ENCODE peak calls at places on chromosomes 16 and 17, in five cellular contexts. X is K562, D is A549, I is HepG2, Y is GM12878. B is an unnamed sample.

GRCh38 chr17:31453896-31454295 is 62.4 kb downstream of the RAB11FIP4 start:
- DNase-seq in X (peak; percentile 36), Y (no peak), D (no peak), I (no peak), B (no peak)

GRCh38 chr16:72291531-72291981 is 119.6 kb upstream of the PMFBP1 start:
- DNase-seq in Y (no peak), X (no peak), I (peak; percentile 28), D (peak; percentile 53), B (no peak)

GRCh38 chr17:7327501-7327900 is 1.6 kb downstream of the NEURL4 start:
- DNase-seq in I (no peak), X (no peak), Y (no peak), D (no peak), B (no peak)

GRCh38 chr17:83125515-83126274 is 46.3 kb downstream of the METRNL start:
- DNase-seq in I (no peak), X (no peak), Y (no peak), D (no peak), B (no peak)

GRCh38 chr17:82791532-82791931 is 39.7 kb downstream of the TBCD start:
- DNase-seq in I (no peak), Y (no peak), D (no peak), X (no peak), B (no peak)

GRCh38 chr16:78500659-78501226 is 401.3 kb downstream of the WWOX start:
- DNase-seq in Y (no peak), I (peak; percentile 48), D (no peak), X (no peak), B (no peak)

GRCh38 chr17:58054641-58055040 is 28.6 kb upstream of the DYNLL2 start:
- DNase-seq in X (no peak), D (no peak), Y (no peak), I (no peak), B (no peak)

GRCh38 chr17:56975656-56976055 is 2.3 kb upstream of the SCPEP1 start:
- DNase-seq in Y (no peak), D (no peak), I (no peak), X (no peak), B (no peak)

GRCh38 chr17:34406196-34406595 is 43.2 kb upstream of the CCL1 start:
- DNase-seq in Y (no peak), D (no peak), X (no peak), I (no peak), B (no peak)

GRCh38 chr17:2957631-2958286 is 105.6 kb downstream of the OR1D5 start:
- DNase-seq in X (no peak), D (no peak), Y (no peak), I (no peak), B (no peak)

GRCh38 chr17:82545071-82545462 is 25.5 kb downstream of the FOXK2 start:
- DNase-seq in I (no peak), D (no peak), X (no peak), Y (no peak), B (no peak)

GRCh38 chr16:15950167-15950854 is 895 bp downstream of the ABCC1 start:
- DNase-seq in Y (no peak), D (no peak), X (peak; percentile 66), I (peak; percentile 40), B (no peak)

GRCh38 chr16:53098526-53099317 is 43.9 kb downstream of the CHD9 start:
- DNase-seq in I (peak; percentile 48), Y (peak; percentile 66), D (peak; percentile 32), X (peak; percentile 75), B (peak; percentile 47)

GRCh38 chr17:4796550-4796915 is 569 bp downstream of the PSMB6 start:
- DNase-seq in I (peak; percentile 33), D (peak; percentile 92), X (peak; percentile 60), Y (no peak), B (peak; percentile 43)

GRCh38 chr16:3036726-3037315 is at the start of gene BICDL2:
- DNase-seq in I (no peak), X (no peak), D (no peak), Y (no peak), B (peak; percentile 91)

GRCh38 chr16:19089410-19089955 is 22.1 kb downstream of the COQ7 start:
- DNase-seq in D (no peak), Y (no peak), I (no peak), X (no peak), B (no peak)

GRCh38 chr17:77125432-77125901 is 15.3 kb upstream of the SEC14L1 start:
- DNase-seq in I (peak; percentile 67), D (peak; percentile 97), Y (no peak), X (no peak), B (no peak)

GRCh38 chr17:38982858-38983746 is 15.9 kb upstream of the FBXO47 start:
- DNase-seq in D (peak; percentile 79), Y (peak; percentile 19), I (peak; percentile 69), X (peak; percentile 79), B (peak; percentile 47)

GRCh38 chr17:56977673-56978395 is at the start of gene SCPEP1:
- DNase-seq in Y (no peak), D (peak; percentile 93), I (peak; percentile 79), X (peak; percentile 77), B (peak; percentile 87)

GRCh38 chr17:28124962-28125361 is 82.5 kb downstream of the NLK start:
- DNase-seq in D (no peak), Y (no peak), I (no peak), X (no peak), B (no peak)

GRCh38 chr16:17370233-17371013 is 100.3 kb downstream of the XYLT1 start:
- DNase-seq in D (no peak), Y (no peak), I (no peak), X (no peak), B (no peak)

GRCh38 chr17:74358696-74359095 is 3.0 kb downstream of the BTBD17 start:
- DNase-seq in X (peak; percentile 19), D (no peak), Y (no peak), I (no peak), B (no peak)

GRCh38 chr16:78659216-78659615 is 559.8 kb downstream of the WWOX start:
- DNase-seq in I (no peak), Y (no peak), X (no peak), D (no peak), B (no peak)

GRCh38 chr16:50093607-50094570 is 28.1 kb downstream of the HEATR3 start:
- DNase-seq in D (no peak), I (no peak), X (no peak), Y (no peak), B (no peak)

GRCh38 chr16:3485821-3486505 is 9.3 kb downstream of the C16orf90 start:
- DNase-seq in D (no peak), Y (no peak), I (no peak), X (no peak), B (peak; percentile 45)

GRCh38 chr17:40526668-40527067 is 25.2 kb upstream of the TNS4 start:
- DNase-seq in D (no peak), X (no peak), I (no peak), Y (no peak), B (no peak)

GRCh38 chr16:24525970-24526559 is 13.3 kb upstream of the RBBP6 start:
- DNase-seq in X (no peak), Y (no peak), I (peak; percentile 58), D (peak; percentile 61), B (no peak)

GRCh38 chr17:80843741-80844156 is 147.9 kb upstream of the CHMP6 start:
- DNase-seq in X (no peak), Y (no peak), D (no peak), I (peak; percentile 20), B (no peak)

GRCh38 chr16:23408242-23409201 is 44.5 kb downstream of the COG7 start:
- DNase-seq in I (no peak), D (no peak), X (no peak), Y (no peak), B (no peak)

GRCh38 chr17:70021726-70022125 is 53.3 kb upstream of the KCNJ16 start:
- DNase-seq in I (no peak), Y (no peak), X (no peak), D (no peak), B (no peak)

GRCh38 chr16:80084614-80085013 is 456.2 kb upstream of the DYNLRB2 start:
- DNase-seq in X (peak; percentile 67), D (peak; percentile 46), I (peak; percentile 41), Y (no peak), B (peak; percentile 51)

GRCh38 chr17:78661092-78661770 is 84.0 kb upstream of the DNAH17 start:
- DNase-seq in X (no peak), D (peak; percentile 62), Y (no peak), I (no peak), B (no peak)

GRCh38 chr17:13031718-13032350 is 14.0 kb upstream of the ELAC2 start:
- DNase-seq in D (peak; percentile 52), Y (no peak), X (peak; percentile 60), I (peak; percentile 10), B (peak; percentile 56)

GRCh38 chr16:2042171-2042570 is 5.5 kb downstream of the NTHL1 start:
- DNase-seq in D (no peak), I (no peak), Y (no peak), X (no peak), B (no peak)

GRCh38 chr16:85206472-85207356 is 94.4 kb upstream of the CIBAR2 start:
- DNase-seq in X (no peak), Y (no peak), D (no peak), I (no peak), B (no peak)

GRCh38 chr16:48432136-48432535 is 46.9 kb upstream of the SIAH1 start:
- DNase-seq in X (no peak), I (no peak), D (no peak), Y (peak; percentile 48), B (no peak)
- TF ChIP-seq ESRRA in X (no peak), I (no peak), D (no peak), Y (no peak), B (no peak)

GRCh38 chr16:67636713-67637112 is 8.2 kb upstream of the CARMIL2 start:
- DNase-seq in X (no peak), D (no peak), Y (no peak), I (no peak), B (no peak)
- TF ChIP-seq ESRRA in X (no peak), D (no peak), Y (no peak), I (no peak), B (no peak)

GRCh38 chr16:27161398-27161797 is 41.9 kb upstream of the KDM8 start:
- DNase-seq in D (no peak), I (no peak), X (no peak), Y (no peak), B (no peak)

GRCh38 chr16:27169511-27170071 is 33.7 kb upstream of the KDM8 start:
- DNase-seq in I (peak; percentile 53), D (no peak), X (no peak), Y (peak; percentile 13), B (no peak)

GRCh38 chr16:27168790-27169189 is 34.5 kb upstream of the KDM8 start:
- DNase-seq in I (no peak), Y (no peak), D (no peak), X (no peak), B (no peak)

DNA sequence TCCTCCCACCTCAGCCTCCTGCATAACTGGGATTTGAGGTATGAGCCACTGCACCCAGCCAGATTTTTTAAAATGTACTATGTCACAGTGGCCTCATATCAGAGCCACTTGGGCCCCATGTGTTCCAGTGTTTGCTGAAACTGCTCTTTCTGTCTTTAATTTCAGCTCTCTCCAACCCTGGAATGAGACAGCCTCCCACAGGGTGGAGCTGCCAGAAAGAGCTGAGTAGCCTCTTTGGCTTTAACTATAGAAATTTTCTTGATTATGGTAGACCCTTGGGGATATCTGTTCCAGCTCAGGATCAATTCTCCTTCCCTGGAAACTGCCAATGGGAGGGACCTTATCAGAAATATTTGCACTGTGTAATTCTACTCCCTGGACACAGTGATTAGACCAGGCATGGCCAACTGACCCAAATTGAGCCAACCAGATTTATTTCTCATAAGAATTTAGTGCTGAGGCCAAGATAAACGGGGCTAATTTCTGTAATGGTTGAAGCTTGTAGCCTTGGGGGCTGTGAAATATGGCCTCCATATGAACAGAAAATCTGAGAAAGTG is 39.0 kb upstream of the KDM8 start:
- DNase-seq in X (no peak), Y (no peak), D (no peak), I (no peak), B (no peak)
- TF ChIP-seq ESRRA in X (no peak), Y (no peak), D (no peak), I (no peak), B (no peak)

GRCh38 chr17:48767263-48767774 is 38.8 kb upstream of the HOXB13 start:
- DNase-seq in I (no peak), X (no peak), Y (no peak), D (no peak), B (no peak)
- TF ChIP-seq ESRRA in I (no peak), X (no peak), Y (no peak), D (no peak), B (no peak)